ENCODE peak calls at places on chromosomes 5 and 9, in nine cellular contexts. F, T, P, Z, D, X, A, E and S are unnamed samples.

GRCh38 chr5:177325868-177326381 is 14.2 kb upstream of the MXD3 start:
- DNase-seq in F (peak), A (no peak), E (no peak), Z (no peak), D (peak), P (peak), T (no peak), X (no peak), S (peak)

GRCh38 chr5:80591352-80591751 is 21.3 kb upstream of the ANKRD34B start:
- DNase-seq in Z (no peak), T (no peak), D (no peak), A (peak), P (no peak), F (no peak), E (no peak), X (no peak), S (no peak)

GRCh38 chr5:176648467-176649194 is 1.3 kb downstream of the TSPAN17 start:
- DNase-seq in T (no peak), F (no peak), D (no peak), A (no peak), X (no peak), P (no peak), Z (no peak), E (no peak), S (no peak)

GRCh38 chr9:4430492-4431261 is 59.6 kb upstream of the SLC1A1 start:
- DNase-seq in X (no peak), E (peak), A (peak), F (no peak), D (no peak), P (no peak), T (no peak), Z (no peak), S (no peak)

GRCh38 chr9:75083188-75083976 is 4.6 kb downstream of the NMRK1 start:
- DNase-seq in A (no peak), X (no peak), F (no peak), Z (no peak), E (no peak), T (peak), D (peak), P (peak), S (no peak)

GRCh38 chr5:178429541-178430186 is 160.5 kb downstream of the COL23A1 start:
- DNase-seq in E (no peak), P (peak), D (no peak), T (no peak), A (no peak), X (no peak), F (no peak), Z (no peak), S (no peak)

GRCh38 chr5:98099448-98100105 is 673.9 kb upstream of the RGMB start:
- DNase-seq in A (peak), P (peak), F (no peak), X (no peak), E (no peak), Z (no peak), D (peak), T (peak), S (no peak)

GRCh38 chr5:93809430-93809829 is 68.0 kb upstream of the POU5F2 start:
- DNase-seq in X (no peak), D (no peak), T (no peak), P (no peak), E (no peak), A (no peak), Z (no peak), F (no peak), S (no peak)

GRCh38 chr5:74237746-74238145 is 402.8 kb downstream of the ENC1 start:
- DNase-seq in D (no peak), X (no peak), A (no peak), F (no peak), Z (no peak), P (no peak), T (peak), E (no peak), S (no peak)

GRCh38 chr5:177336112-177336511 is 15.4 kb downstream of the LMAN2 start:
- DNase-seq in T (no peak), P (peak), X (peak), F (no peak), E (peak), A (peak), D (peak), Z (no peak), S (no peak)

GRCh38 chr9:15253197-15253596 is 53.8 kb downstream of the TTC39B start:
- DNase-seq in D (peak), P (no peak), F (no peak), A (peak), Z (no peak), X (no peak), E (no peak), T (no peak), S (no peak)

GRCh38 chr5:91929522-91929817 is 546.4 kb upstream of the ARRDC3 start:
- DNase-seq in Z (no peak), P (no peak), E (no peak), F (no peak), T (no peak), X (no peak), A (no peak), D (no peak), S (no peak)

GRCh38 chr5:91925249-91925648 is 542.1 kb upstream of the ARRDC3 start:
- DNase-seq in D (no peak), Z (no peak), T (no peak), P (no peak), A (no peak), E (no peak), X (no peak), F (no peak), S (no peak)

GRCh38 chr5:91927439-91927838 is 544.3 kb upstream of the ARRDC3 start:
- DNase-seq in D (no peak), X (no peak), A (no peak), E (no peak), F (no peak), T (no peak), Z (no peak), P (no peak), S (no peak)

DNA sequence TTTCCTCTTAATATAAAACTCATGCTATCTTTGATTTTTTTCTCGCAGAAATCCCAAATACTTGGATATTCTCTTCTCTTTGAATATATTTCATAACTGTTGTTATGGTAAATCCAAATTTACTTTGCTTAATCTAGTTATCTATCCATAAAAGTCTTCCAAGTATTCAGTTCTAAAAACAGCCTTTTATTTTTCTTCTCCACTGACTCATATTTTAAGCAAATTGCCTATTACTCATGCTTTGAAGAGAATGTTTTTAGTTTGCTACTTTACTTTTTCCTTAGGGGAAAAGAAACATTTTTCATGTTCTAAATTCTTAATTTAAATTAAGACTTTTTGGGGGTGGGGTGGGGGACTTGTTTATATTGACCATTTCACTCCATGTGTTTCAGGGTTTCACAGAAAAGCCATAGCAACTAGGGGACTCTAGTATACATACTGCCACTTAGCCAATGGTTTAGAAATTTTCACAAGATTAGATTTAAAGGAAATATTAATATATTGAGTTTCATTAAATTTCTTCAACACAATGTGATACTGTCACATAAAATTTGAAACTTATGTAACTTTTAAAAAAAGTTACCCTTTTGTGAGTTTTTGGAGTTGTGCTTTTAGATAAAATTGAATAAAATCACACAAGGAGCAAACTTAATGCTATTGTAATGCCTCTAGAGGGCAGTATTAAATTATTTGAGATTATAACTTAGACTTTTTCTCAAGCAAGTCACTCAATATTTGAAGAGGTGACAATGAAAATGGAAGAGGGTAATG is 545.8 kb upstream of the ARRDC3 start:
- DNase-seq in A (peak), E (peak), D (peak), Z (peak), F (no peak), T (no peak), P (no peak), X (no peak), S (no peak)
- TF ChIP-seq CTCF in A (peak), E (peak), D (peak), Z (peak), F (no peak), T (peak), P (peak), X (peak), S (peak)

GRCh38 chr5:88680253-88681132 is 202.5 kb downstream of the MEF2C start:
- DNase-seq in F (peak), T (peak), D (peak), P (peak), E (peak), Z (peak), A (peak), X (peak), S (no peak)
- H3K4me3 ChIP-seq in F (peak), T (peak), D (peak), P (peak), E (peak), Z (peak), A (peak), X (peak), S (peak)

GRCh38 chr5:110869927-110870326 is 131.1 kb downstream of the SLC25A46 start:
- DNase-seq in D (no peak), E (no peak), X (no peak), P (no peak), Z (no peak), T (no peak), F (no peak), A (no peak), S (no peak)

GRCh38 chr5:110872200-110872599 is 133.4 kb downstream of the SLC25A46 start:
- DNase-seq in P (no peak), Z (no peak), T (no peak), E (no peak), A (no peak), X (no peak), D (no peak), F (no peak), S (no peak)

GRCh38 chr5:110873773-110874437 is 135.1 kb downstream of the SLC25A46 start:
- DNase-seq in T (no peak), Z (no peak), F (no peak), X (no peak), D (no peak), P (no peak), A (no peak), E (no peak), S (no peak)

GRCh38 chr5:110872963-110873362 is 134.2 kb downstream of the SLC25A46 start:
- DNase-seq in P (no peak), Z (no peak), A (no peak), T (no peak), X (no peak), D (no peak), E (no peak), F (no peak), S (no peak)
- TF ChIP-seq CTCF in P (no peak), Z (no peak), A (no peak), T (no peak), X (no peak), D (no peak), E (no peak), F (no peak), S (no peak)

GRCh38 chr5:146732966-146733365 is 145.6 kb downstream of the PPP2R2B start:
- DNase-seq in X (no peak), D (no peak), Z (no peak), E (no peak), T (no peak), P (no peak), A (no peak), F (no peak), S (no peak)

GRCh38 chr5:146726891-146727290 is 151.7 kb downstream of the PPP2R2B start:
- DNase-seq in A (no peak), P (no peak), X (no peak), E (no peak), D (no peak), F (no peak), Z (no peak), T (no peak), S (no peak)

DNA sequence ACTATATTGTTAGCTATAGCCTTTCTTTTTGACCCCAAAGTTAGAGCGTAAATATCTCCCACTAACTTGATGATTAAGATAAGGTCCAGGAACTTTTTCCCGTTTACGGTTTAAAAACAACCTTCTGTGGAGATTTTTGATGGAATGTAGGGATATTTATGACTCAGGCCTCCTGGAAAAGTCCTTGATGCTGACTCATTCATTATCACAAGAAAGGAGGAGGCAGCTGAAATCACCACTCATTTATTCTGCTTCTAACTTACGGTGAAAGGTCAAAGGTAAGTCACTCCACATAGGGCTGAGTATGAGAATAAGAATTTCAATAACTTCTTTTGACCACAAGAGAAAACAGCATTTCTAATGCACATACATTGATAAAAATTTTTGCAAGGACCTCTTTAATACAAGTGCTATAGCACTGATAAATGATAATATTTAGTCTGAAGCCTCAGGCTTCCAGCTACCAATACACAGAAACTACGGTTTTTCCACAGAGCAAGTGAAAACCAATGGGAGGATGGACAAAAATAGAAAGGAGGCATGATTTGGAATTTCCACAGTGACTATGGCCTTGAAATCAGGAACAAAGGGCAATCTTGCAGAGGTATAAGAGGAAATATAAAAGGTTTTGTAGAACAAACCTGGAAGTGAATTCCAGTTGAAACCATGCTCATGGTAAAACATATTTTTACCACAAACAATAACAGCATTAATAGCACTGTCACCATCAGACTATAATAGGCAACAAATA is 146.5 kb downstream of the PPP2R2B start:
- DNase-seq in A (peak), X (no peak), P (no peak), E (no peak), T (peak), D (peak), F (no peak), Z (peak), S (peak)
- H3K4me3 ChIP-seq in A (no peak), X (no peak), P (no peak), E (no peak), T (no peak), D (peak), F (no peak), Z (no peak), S (no peak)

DNA sequence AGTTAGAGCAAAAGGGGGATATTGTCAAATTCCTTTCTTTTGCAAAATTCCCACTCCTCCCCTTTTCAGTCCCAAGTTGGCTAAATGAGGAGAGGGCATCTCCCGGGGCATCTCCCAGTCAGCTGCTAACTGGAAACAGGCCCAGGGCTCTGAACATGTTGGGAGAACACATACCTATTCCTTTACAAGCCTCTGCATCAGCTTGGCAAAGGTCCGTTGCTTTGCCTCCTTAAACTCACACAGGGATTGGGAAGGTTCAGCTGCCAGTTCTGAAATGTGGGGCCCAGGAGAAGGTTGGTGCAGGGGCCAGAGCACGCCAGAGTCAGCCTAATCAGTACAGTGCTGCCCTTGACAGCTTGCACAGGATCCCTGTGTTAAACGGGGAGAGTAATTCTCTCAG is 11.0 kb upstream of the DMRT3 start:
- DNase-seq in T (no peak), A (no peak), X (no peak), P (no peak), Z (no peak), E (no peak), F (no peak), D (no peak), S (no peak)
- TF ChIP-seq CTCF in T (no peak), A (no peak), X (no peak), P (no peak), Z (no peak), E (no peak), F (no peak), D (no peak), S (no peak)

DNA sequence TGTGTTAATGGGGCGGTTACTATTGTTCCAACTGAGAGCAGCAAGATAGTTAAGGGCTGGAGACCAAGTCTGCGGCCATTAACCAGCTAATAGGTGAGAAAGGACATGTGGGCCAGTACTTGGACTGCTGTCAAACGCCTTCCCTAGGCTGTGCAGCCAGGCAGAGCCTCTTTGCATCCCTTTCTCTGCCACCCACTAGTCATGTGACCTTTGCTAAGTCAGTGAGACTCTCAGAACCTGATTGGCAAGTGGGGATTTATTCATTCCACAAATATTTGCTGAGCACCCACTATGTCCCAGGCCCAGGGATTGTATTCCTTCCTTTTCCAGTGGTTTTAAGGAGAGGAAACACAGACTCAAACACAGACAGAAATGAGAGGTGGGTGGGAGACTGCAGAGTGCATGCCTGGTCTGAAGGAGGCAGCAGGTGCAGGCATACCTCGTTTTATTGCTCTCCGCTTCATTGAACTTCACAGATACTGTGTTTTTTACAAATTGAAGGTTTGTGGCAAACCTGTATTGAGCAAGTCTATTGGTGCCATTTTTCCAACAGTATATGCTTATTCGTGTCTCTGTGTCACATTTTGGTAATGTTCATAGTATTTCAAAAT is 71.6 kb upstream of the GALNT10 start:
- DNase-seq in T (peak), P (no peak), E (peak), F (no peak), D (peak), X (no peak), Z (no peak), A (no peak), S (peak)
- H3K4me3 ChIP-seq in T (no peak), P (no peak), E (no peak), F (no peak), D (no peak), X (no peak), Z (no peak), A (no peak), S (no peak)

GRCh38 chr9:130480673-130481072 is 35.9 kb downstream of the ASS1 start:
- DNase-seq in P (no peak), F (no peak), A (no peak), T (no peak), X (no peak), Z (no peak), E (no peak), D (no peak), S (no peak)
- TF ChIP-seq CTCF in P (no peak), F (no peak), A (peak), T (peak), X (peak), Z (peak), E (no peak), D (peak), S (peak)

GRCh38 chr5:82465235-82465634 is 187.1 kb upstream of the RPS23 start:
- DNase-seq in T (no peak), Z (no peak), A (no peak), X (no peak), P (no peak), D (no peak), E (no peak), F (no peak), S (no peak)

GRCh38 chr5:82470185-82470584 is 192.0 kb upstream of the RPS23 start:
- DNase-seq in E (no peak), T (no peak), Z (no peak), A (peak), X (no peak), F (no peak), P (no peak), D (peak), S (no peak)

GRCh38 chr5:82467006-82467561 is 188.9 kb upstream of the RPS23 start:
- DNase-seq in Z (peak), F (peak), X (peak), D (no peak), T (no peak), A (peak), P (no peak), E (no peak), S (no peak)
- H3K4me3 ChIP-seq in Z (no peak), F (no peak), X (no peak), D (no peak), T (no peak), A (no peak), P (no peak), E (no peak), S (no peak)